ENCODE peak calls at places on chromosomes 4 and X, in ten cellular contexts. X is omental fat pad, B is nephron progenitor cell, Q is PC-9, Y is K562, F is osteocyte, Z is HFFc6, C is fibroblast of the aortic adventitia, P is dorsolateral prefrontal cortex, V is IMR-90. L is an unnamed sample.
A peak's percentile ranks its signal among the peaks of the same experiment; 100 is the strongest.

GRCh38 chr4:122826596-122827257 is at the start of gene FGF2:
- DNase-seq in B (peak; percentile 79), C (peak; percentile 77), Z (peak; percentile 81), X (peak; percentile 49), F (peak; percentile 90), V (peak; percentile 60), Q (peak; percentile 8), Y (peak; percentile 76), P (peak; percentile 69), L (peak; percentile 69)

GRCh38 chr4:675980-676870 is 1.9 kb downstream of the MYL5 start:
- DNase-seq in X (no peak), Y (no peak), Z (no peak), V (no peak), F (no peak), B (no peak), P (no peak), C (no peak), Q (no peak), L (no peak)

GRCh38 chrX:114675365-114675764 is 91.5 kb downstream of the HTR2C start:
- DNase-seq in V (no peak), Z (peak; percentile 20), B (no peak), X (no peak), Q (no peak), P (no peak), C (peak; percentile 61), Y (no peak), F (no peak), L (no peak)

GRCh38 chrX:102154900-102155805 is 624 bp downstream of the BEX5 start:
- DNase-seq in Q (no peak), X (no peak), P (no peak), B (no peak), Z (no peak), Y (no peak), F (no peak), V (no peak), C (no peak), L (no peak)

GRCh38 chr4:83272900-83273299 is 11.7 kb downstream of the COQ2 start:
- DNase-seq in P (no peak), Z (no peak), F (no peak), Y (no peak), C (no peak), B (no peak), X (no peak), Q (no peak), V (no peak), L (no peak)

GRCh38 chrX:151984328-151984727 is 9.9 kb upstream of the GABRE start:
- DNase-seq in Y (no peak), C (peak; percentile 92), X (no peak), Z (peak; percentile 71), P (no peak), F (peak; percentile 5), Q (no peak), V (peak; percentile 46), B (no peak), L (no peak)

GRCh38 chr4:119103263-119103662 is 32.4 kb upstream of the MYOZ2 start:
- DNase-seq in F (no peak), C (peak; percentile 99), V (peak; percentile 99), Z (peak; percentile 98), X (no peak), Q (no peak), P (no peak), B (no peak), Y (no peak), L (no peak)

GRCh38 chr4:97395980-97396562 is 747.2 kb downstream of the STPG2 start:
- DNase-seq in P (no peak), B (peak; percentile 14), V (no peak), Y (no peak), Q (no peak), X (no peak), F (no peak), Z (no peak), C (no peak), L (no peak)

GRCh38 chrX:39953879-39954278 is 143.9 kb downstream of the BCOR start:
- DNase-seq in C (peak; percentile 60), X (no peak), F (no peak), P (no peak), B (no peak), Y (peak; percentile 24), V (peak; percentile 81), Z (no peak), Q (no peak), L (no peak)

GRCh38 chr4:31692407-31692940 is 972.3 kb downstream of the PCDH7 start:
- DNase-seq in P (no peak), Q (no peak), Z (no peak), F (no peak), Y (no peak), X (no peak), V (no peak), C (peak; percentile 56), B (no peak), L (no peak)
- TF ChIP-seq CTCF in P (no peak), Q (peak; percentile 30), Z (no peak), F (peak; percentile 34), Y (no peak), X (no peak), V (peak; percentile 21), C (peak; percentile 34), B (no peak), L (no peak)

GRCh38 chr4:72527038-72527646 is 41.9 kb downstream of the ADAMTS3 start:
- DNase-seq in X (no peak), C (no peak), Z (no peak), P (no peak), Q (no peak), F (no peak), Y (no peak), B (no peak), V (no peak), L (no peak)
- TF ChIP-seq CTCF in X (no peak), C (peak; percentile 21), Z (peak; percentile 24), P (no peak), Q (no peak), F (no peak), Y (no peak), B (no peak), V (no peak), L (peak; percentile 30)

DNA sequence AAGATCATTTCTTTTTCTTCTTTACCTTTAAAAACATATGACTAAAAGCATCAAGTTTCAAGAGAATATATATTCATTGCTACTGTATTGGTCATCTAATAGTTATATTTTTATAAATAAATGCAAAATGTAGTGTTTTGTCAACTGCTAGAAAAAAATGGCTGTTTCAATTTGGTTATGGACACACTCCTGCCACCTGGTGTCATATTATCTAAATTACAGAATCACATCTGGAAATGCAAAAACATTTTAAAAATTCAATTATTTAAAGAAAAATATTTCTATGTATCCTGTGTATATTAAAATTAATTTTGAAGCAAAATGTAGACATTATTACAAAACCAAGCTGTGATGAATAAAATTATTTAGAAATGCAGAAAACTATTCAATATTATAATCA is 329.4 kb upstream of the PCDH18 start:
- DNase-seq in Z (peak; percentile 2), P (no peak), B (no peak), F (no peak), Y (no peak), C (peak; percentile 63), Q (no peak), X (no peak), V (peak; percentile 29), L (no peak)
- TF ChIP-seq CTCF in Z (peak; percentile 82), P (peak; percentile 44), B (peak; percentile 53), F (peak; percentile 67), Y (no peak), C (peak; percentile 51), Q (peak; percentile 64), X (no peak), V (peak; percentile 62), L (peak; percentile 71)

GRCh38 chrX:12240491-12240890 is 102.2 kb downstream of the FRMPD4 start:
- DNase-seq in Y (no peak), F (no peak), C (no peak), P (no peak), Q (no peak), X (no peak), V (no peak), B (no peak), Z (no peak), L (no peak)
- TF ChIP-seq CTCF in Y (no peak), F (no peak), C (no peak), P (no peak), Q (no peak), X (no peak), V (no peak), B (no peak), Z (no peak), L (no peak)

DNA sequence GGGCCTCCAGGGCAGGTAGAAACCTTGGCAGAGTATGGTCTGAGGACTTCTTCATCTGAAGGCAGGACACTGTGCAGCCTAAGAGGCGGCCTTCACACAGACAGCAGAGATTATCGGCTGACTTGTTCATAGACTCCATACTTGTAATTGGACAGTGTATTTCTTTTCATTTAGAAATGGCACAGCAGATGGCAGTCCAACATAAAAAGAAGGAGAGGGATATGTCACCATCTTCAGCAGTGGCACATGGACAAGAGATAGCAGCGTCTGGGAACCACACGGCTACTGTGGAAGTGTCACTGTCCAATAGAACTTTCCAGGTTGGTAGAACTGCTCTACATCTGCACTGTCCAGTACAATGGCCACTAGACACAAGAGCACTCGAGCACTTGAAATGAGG is 21.7 kb upstream of the GEMIN8 start:
- DNase-seq in Z (no peak), F (no peak), B (no peak), C (no peak), V (no peak), P (no peak), Q (no peak), X (no peak), Y (no peak), L (no peak)
- TF ChIP-seq CTCF in Z (no peak), F (no peak), B (no peak), C (no peak), V (no peak), P (no peak), Q (peak; percentile 41), X (no peak), Y (no peak), L (no peak)

DNA sequence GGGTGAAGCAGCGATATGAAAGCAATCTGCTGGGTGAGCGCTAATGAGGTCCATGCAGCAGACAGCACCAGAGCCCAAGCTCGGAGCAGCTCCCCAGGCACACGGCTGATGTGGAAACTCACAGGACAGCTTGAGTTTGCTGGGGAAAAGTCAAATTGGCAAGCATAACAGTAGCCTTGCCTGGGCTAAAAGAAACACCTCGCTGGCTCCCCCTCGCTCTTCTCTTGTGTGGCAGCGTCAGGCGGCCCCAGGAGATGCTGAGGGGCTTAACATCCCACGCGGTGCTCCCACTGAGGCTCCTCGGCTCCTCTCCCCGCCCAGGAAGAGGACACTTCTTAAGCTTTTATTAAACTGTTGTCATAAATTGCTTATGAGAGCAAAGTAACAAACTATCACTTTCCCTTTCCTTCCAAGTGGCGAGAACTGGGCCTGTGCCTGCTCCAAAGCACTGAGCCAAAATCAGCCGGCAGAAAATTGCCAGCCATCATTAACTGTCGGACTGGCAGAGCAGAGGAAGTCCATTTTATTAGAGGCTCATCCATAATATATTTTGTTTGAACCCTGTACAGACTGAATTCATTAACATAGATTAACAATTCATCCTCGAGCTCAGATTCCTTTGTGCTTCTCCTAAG is 111.4 kb downstream of the TSPAN5 start:
- DNase-seq in C (peak; percentile 84), Z (peak; percentile 48), F (no peak), X (no peak), V (peak; percentile 54), Y (no peak), Q (no peak), B (peak; percentile 12), P (no peak), L (no peak)
- TF ChIP-seq CTCF in C (peak; percentile 48), Z (peak; percentile 47), F (no peak), X (no peak), V (no peak), Y (no peak), Q (no peak), B (no peak), P (no peak), L (no peak)

L was measured in mesothelial cell of epicardium.